ENCODE peak calls at places on chromosome 17, in eight cellular contexts. G, P, V, U, H, K, F and J are unnamed samples.

GRCh38 chr17:41919165-41919817 is 540 bp upstream of the ACLY start:
- DNase-seq in U (peak; percentile 75), G (no peak), V (no peak), F (no peak), K (no peak), H (no peak), P (no peak), J (no peak)

GRCh38 chr17:56203430-56203829 is 50.2 kb downstream of the ANKFN1 start:
- DNase-seq in H (peak; percentile 24), F (peak; percentile 53), V (peak; percentile 22), K (no peak), G (no peak), U (no peak), P (no peak), J (no peak)

GRCh38 chr17:28948873-28949184 is 2.5 kb downstream of the PHF12 start:
- DNase-seq in P (no peak), U (no peak), H (no peak), G (no peak), K (no peak), F (no peak), V (no peak), J (no peak)

GRCh38 chr17:40633871-40634270 is 13.7 kb downstream of the SMARCE1 start:
- DNase-seq in U (no peak), G (no peak), F (no peak), K (no peak), V (no peak), P (no peak), H (peak; percentile 61), J (no peak)

GRCh38 chr17:46765491-46765890 is 53.0 kb downstream of the WNT3 start:
- DNase-seq in U (no peak), V (no peak), G (no peak), F (no peak), P (no peak), H (no peak), K (no peak), J (no peak)

GRCh38 chr17:41920580-41920955 is 1.8 kb upstream of the ACLY start:
- DNase-seq in H (no peak), U (no peak), P (no peak), G (no peak), K (no peak), V (no peak), F (no peak), J (no peak)

GRCh38 chr17:73820686-73821448 is 176.6 kb upstream of the SDK2 start:
- DNase-seq in P (no peak), F (no peak), U (peak; percentile 51), V (no peak), K (no peak), H (no peak), G (no peak), J (peak; percentile 18)

GRCh38 chr17:12365805-12366204 is 299.9 kb upstream of the MYOCD start:
- DNase-seq in K (peak; percentile 16), G (no peak), H (no peak), P (peak; percentile 12), U (no peak), V (peak; percentile 47), F (no peak), J (no peak)

GRCh38 chr17:71427801-71428200 is 693.0 kb upstream of the SOX9 start:
- DNase-seq in U (no peak), H (no peak), K (no peak), P (no peak), F (no peak), G (no peak), V (no peak), J (no peak)

GRCh38 chr17:39376434-39376833 is 25.0 kb downstream of the FBXL20 start:
- DNase-seq in V (no peak), K (no peak), G (no peak), F (no peak), U (no peak), H (peak; percentile 56), P (no peak), J (no peak)

GRCh38 chr17:83174859-83175550 is 95.6 kb downstream of the METRNL start:
- DNase-seq in F (no peak), G (no peak), K (no peak), V (no peak), P (no peak), U (no peak), H (no peak), J (no peak)
- TF ChIP-seq CTCF in F (peak; percentile 37), G (no peak), K (no peak), V (no peak), P (no peak), U (no peak), H (no peak), J (no peak)

GRCh38 chr17:44400226-44400847 is 10.9 kb upstream of the ITGA2B start:
- DNase-seq in F (peak; percentile 32), P (no peak), K (peak; percentile 7), V (peak; percentile 54), G (no peak), U (no peak), H (no peak), J (no peak)
- TF ChIP-seq CTCF in F (peak; percentile 78), P (peak; percentile 44), K (peak; percentile 64), V (peak; percentile 42), G (peak; percentile 33), U (no peak), H (peak; percentile 46), J (peak; percentile 61)

GRCh38 chr17:17612085-17613022 is 20.8 kb upstream of the PEMT start:
- DNase-seq in G (no peak), F (no peak), H (no peak), K (no peak), P (no peak), U (no peak), V (no peak), J (no peak)
- TF ChIP-seq CTCF in G (no peak), F (no peak), H (no peak), K (no peak), P (no peak), U (no peak), V (no peak), J (no peak)

GRCh38 chr17:9343513-9343912 is 232.1 kb downstream of the STX8 start:
- DNase-seq in G (no peak), U (no peak), F (no peak), K (no peak), V (no peak), H (no peak), P (no peak), J (no peak)
- TF ChIP-seq CTCF in G (no peak), U (no peak), F (no peak), K (no peak), V (no peak), H (no peak), P (no peak), J (no peak)

GRCh38 chr17:60745544-60745943 is 67.9 kb downstream of the BCAS3 start:
- DNase-seq in P (no peak), G (no peak), K (no peak), H (no peak), V (peak; percentile 17), U (no peak), F (no peak), J (no peak)
- TF ChIP-seq CTCF in P (peak; percentile 9), G (no peak), K (peak; percentile 6), H (peak; percentile 30), V (no peak), U (no peak), F (no peak), J (no peak)

GRCh38 chr17:81233316-81233715 is 5.5 kb downstream of the TEPSIN start:
- DNase-seq in P (peak; percentile 9), F (no peak), V (no peak), H (no peak), K (no peak), U (no peak), G (no peak), J (no peak)

GRCh38 chr17:81231121-81231645 is 7.7 kb downstream of the TEPSIN start:
- DNase-seq in G (no peak), V (no peak), K (no peak), U (no peak), F (no peak), H (no peak), P (no peak), J (no peak)

GRCh38 chr17:81233811-81234505 is 4.9 kb downstream of the TEPSIN start:
- DNase-seq in F (no peak), P (peak; percentile 12), V (no peak), G (no peak), H (no peak), K (no peak), U (no peak), J (no peak)

GRCh38 chr17:81231766-81232581 is 6.9 kb downstream of the TEPSIN start:
- DNase-seq in P (no peak), G (no peak), U (no peak), K (no peak), F (no peak), H (no peak), V (no peak), J (no peak)

GRCh38 chr17:81232616-81233241 is 6.1 kb downstream of the TEPSIN start:
- DNase-seq in H (no peak), P (no peak), K (no peak), G (no peak), U (no peak), F (no peak), V (no peak), J (no peak)
- TF ChIP-seq CTCF in H (no peak), P (no peak), K (no peak), G (no peak), U (no peak), F (no peak), V (no peak), J (no peak)